ENCODE peak calls at places on chromosomes 2 and 18, in six cellular contexts. Y is HepG2, T is A549, B is HCT116, L is GM12878, N is K562. K is an unnamed sample.

GRCh38 chr2:197889041-197889440 is 84.6 kb downstream of the PLCL1 start:
- DNase-seq in Y (no peak), T (no peak), B (no peak), L (peak; percentile 77), N (peak; percentile 21), K (peak; percentile 64)

GRCh38 chr2:211503198-211503597 is 946.8 kb downstream of the CPS1 start:
- DNase-seq in Y (no peak), T (no peak), B (no peak), L (no peak), N (no peak), K (no peak)

GRCh38 chr2:68031546-68032160 is 31.2 kb downstream of the C1D start:
- DNase-seq in Y (peak; percentile 64), T (peak; percentile 40), B (peak; percentile 32), L (peak; percentile 12), N (peak; percentile 39), K (peak; percentile 70)

GRCh38 chr2:206728277-206729199 is 10.3 kb upstream of the DYTN start:
- DNase-seq in Y (peak; percentile 39), T (peak; percentile 5), B (peak; percentile 1), L (no peak), N (no peak), K (peak; percentile 32)

GRCh38 chr2:37894601-37895000 is 30.5 kb upstream of the RMDN2 start:
- DNase-seq in Y (no peak), T (no peak), B (no peak), L (no peak), N (no peak), K (peak; percentile 23)

GRCh38 chr2:182355815-182356214 is 71.0 kb downstream of the PDE1A start:
- DNase-seq in Y (no peak), T (no peak), B (no peak), L (no peak), N (no peak), K (peak; percentile 56)

GRCh38 chr2:126827371-126827770 is 71.3 kb upstream of the TEX51 start:
- DNase-seq in Y (no peak), T (no peak), B (no peak), L (no peak), N (no peak), K (no peak)

GRCh38 chr2:165863816-165864221 is 69.8 kb upstream of the GALNT3 start:
- DNase-seq in Y (no peak), T (no peak), B (no peak), L (no peak), N (no peak), K (no peak)

GRCh38 chr2:8954990-8955389 is 48.5 kb downstream of the MBOAT2 start:
- DNase-seq in Y (no peak), T (no peak), B (no peak), L (no peak), N (no peak), K (peak; percentile 4)

GRCh38 chr2:23859983-23860382 is 66.9 kb downstream of the ATAD2B start:
- DNase-seq in Y (no peak), T (no peak), B (no peak), L (no peak), N (no peak), K (peak; percentile 49)

GRCh38 chr18:37422116-37422515 is 143.5 kb downstream of the CELF4 start:
- DNase-seq in Y (no peak), T (no peak), B (no peak), L (no peak), N (no peak), K (no peak)

GRCh38 chr2:232540441-232541041 is 1.0 kb downstream of the CHRNG start:
- DNase-seq in Y (no peak), T (no peak), B (no peak), L (no peak), N (no peak), K (no peak)

GRCh38 chr2:201411421-201411820 is 39.8 kb downstream of the TRAK2 start:
- DNase-seq in Y (no peak), T (no peak), B (no peak), L (no peak), N (no peak), K (peak; percentile 30)

GRCh38 chr2:130304726-130305125 is 38.0 kb upstream of the IMP4 start:
- DNase-seq in Y (no peak), T (no peak), B (no peak), L (no peak), N (no peak), K (no peak)

GRCh38 chr18:26309283-26309682 is 83.0 kb downstream of the TAF4B start:
- DNase-seq in Y (no peak), T (peak; percentile 3), B (no peak), L (no peak), N (no peak), K (peak; percentile 60)

GRCh38 chr2:25620711-25621110 is 52.7 kb downstream of the DTNB start:
- DNase-seq in Y (no peak), T (no peak), B (no peak), L (no peak), N (no peak), K (no peak)

GRCh38 chr2:26462511-26463251 is 15.2 kb downstream of the OTOF start:
- DNase-seq in Y (peak; percentile 58), T (peak; percentile 51), B (peak; percentile 60), L (no peak), N (peak; percentile 74), K (peak; percentile 58)

DNA sequence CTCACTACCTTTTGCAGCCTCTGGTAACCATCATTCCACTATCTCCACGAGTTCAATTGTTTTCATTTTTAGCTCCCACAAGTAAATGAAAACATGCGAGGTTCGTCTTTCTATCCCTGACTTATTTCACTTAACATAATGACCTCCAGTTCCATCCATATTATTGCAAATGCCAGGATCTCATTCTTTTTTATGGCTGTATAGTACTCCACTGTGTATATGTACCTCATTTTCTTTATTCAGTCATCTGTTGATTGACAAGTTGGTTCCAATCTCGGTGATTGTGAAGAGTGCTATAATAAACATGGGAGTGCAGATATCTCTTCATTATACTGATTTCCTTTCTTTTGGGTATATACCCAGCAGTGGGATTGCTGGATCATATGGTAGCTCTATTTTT is 16.9 kb downstream of the IL1RN start:
- DNase-seq in Y (no peak), T (no peak), B (no peak), L (no peak), N (no peak), K (no peak)
- TF ChIP-seq CEBPB in Y (no peak), T (no peak), B (no peak), L (no peak), N (no peak), K (no peak)

DNA sequence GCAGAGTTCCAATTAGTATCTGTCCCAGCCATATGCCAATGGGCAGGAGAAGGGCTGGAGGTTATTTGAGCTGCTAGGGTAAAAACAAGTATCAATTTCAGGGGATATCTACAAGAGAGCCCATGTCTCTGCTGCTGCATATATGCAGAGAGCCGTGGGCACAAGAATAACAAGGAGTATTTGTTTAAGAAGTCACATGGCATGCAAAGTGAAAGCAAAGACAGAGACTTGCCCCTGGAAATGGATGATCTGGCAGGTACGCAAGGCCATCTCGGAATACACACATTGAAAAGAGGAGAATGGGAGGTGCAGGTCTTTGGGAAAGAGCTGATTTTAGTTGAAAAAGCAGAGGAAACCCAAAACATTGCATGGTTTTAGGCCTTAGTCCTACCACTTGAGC is 170.6 kb downstream of the EVA1A start:
- DNase-seq in Y (peak; percentile 55), T (no peak), B (no peak), L (no peak), N (no peak), K (no peak)
- TF ChIP-seq CEBPB in Y (no peak), T (no peak), B (no peak), L (no peak), N (no peak), K (no peak)

DNA sequence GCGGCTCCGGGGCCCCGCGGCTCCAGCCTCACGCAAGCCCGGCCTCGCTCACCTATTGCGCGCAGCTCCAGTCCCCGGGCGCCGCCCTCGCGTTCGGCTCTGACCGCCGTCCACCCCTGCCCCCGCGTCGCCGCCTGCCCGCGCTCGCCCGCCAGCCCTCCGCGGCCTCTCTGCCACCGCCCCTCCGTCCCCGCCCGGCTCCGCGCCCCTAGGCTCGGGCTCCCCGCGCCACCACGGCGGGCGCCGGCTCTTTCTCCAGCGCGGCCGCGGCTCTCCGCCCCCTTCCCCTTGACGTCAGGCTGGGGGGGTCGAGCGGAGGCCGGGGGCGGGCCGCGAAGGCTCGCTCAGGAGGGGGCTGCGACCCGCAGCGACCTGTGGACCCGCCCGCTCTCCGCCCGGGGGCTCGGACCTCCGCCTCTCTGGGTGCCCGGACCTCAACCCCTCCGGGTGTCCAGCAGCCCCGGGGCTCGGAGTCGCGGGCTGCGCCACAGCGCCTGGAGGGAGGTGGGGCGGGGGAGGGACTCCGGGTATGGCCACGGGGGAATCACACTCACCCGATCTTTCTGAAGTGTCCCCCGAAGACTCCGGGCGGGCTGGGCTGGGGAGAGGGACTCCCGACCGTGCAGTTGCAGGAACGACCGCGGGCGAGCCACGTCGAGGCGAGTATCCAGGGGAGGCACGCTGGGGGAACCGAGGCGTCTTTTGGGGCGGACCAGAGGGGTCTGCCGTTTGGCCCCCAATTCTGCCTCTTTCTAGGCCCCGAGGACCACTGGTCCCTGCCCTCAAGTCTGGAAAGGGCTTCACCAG is at the start of gene SEMA4C:
- DNase-seq in Y (no peak), T (peak; percentile 30), B (no peak), L (no peak), N (peak; percentile 81), K (no peak)
- TF ChIP-seq CEBPB in Y (no peak), T (no peak), B (no peak), L (no peak), N (no peak), K (no peak)

GRCh38 chr18:77470836-77471413 is 221.3 kb downstream of the GALR1 start:
- DNase-seq in Y (no peak), T (no peak), B (no peak), L (no peak), N (no peak), K (no peak)
- TF ChIP-seq CEBPB in Y (no peak), T (no peak), B (no peak), L (no peak), N (no peak), K (no peak)

GRCh38 chr2:151205601-151206000 is 56.1 kb downstream of the RBM43 start:
- DNase-seq in Y (no peak), T (no peak), B (no peak), L (no peak), N (no peak), K (no peak)

GRCh38 chr2:151200844-151201243 is 60.8 kb downstream of the RBM43 start:
- DNase-seq in Y (no peak), T (no peak), B (no peak), L (no peak), N (no peak), K (no peak)

GRCh38 chr2:151206446-151206968 is 55.2 kb downstream of the RBM43 start:
- DNase-seq in Y (no peak), T (no peak), B (no peak), L (no peak), N (no peak), K (no peak)

GRCh38 chr2:151207100-151207499 is 54.6 kb downstream of the RBM43 start:
- DNase-seq in Y (no peak), T (no peak), B (no peak), L (no peak), N (no peak), K (no peak)

GRCh38 chr2:151204720-151205119 is 56.9 kb downstream of the RBM43 start:
- DNase-seq in Y (no peak), T (no peak), B (no peak), L (no peak), N (no peak), K (no peak)
- TF ChIP-seq CEBPB in Y (no peak), T (no peak), B (no peak), L (no peak), N (no peak), K (no peak)

K was measured in IMR-90.